ENCODE peak calls at places on chromosomes 2 and 18, in seven cellular contexts. P is testis, F is colonic mucosa, Y is cardiac muscle cell, D is fibroblast of the aortic adventitia, K is RWPE1, L is OCI-LY7. J is an unnamed sample.

GRCh38 chr2:19711470-19712372 is 190.1 kb downstream of the TTC32 start:
- DNase-seq in P (no peak), F (peak), Y (peak), D (peak), K (peak), L (no peak), J (no peak)

GRCh38 chr2:46508734-46509133 is 29.4 kb downstream of the TMEM247 start:
- DNase-seq in P (no peak), F (no peak), Y (no peak), D (no peak), K (no peak), L (no peak), J (no peak)

GRCh38 chr2:189146553-189146952 is 33.0 kb downstream of the COL5A2 start:
- DNase-seq in P (no peak), F (no peak), Y (no peak), D (no peak), K (no peak), L (no peak), J (no peak)

GRCh38 chr2:25697559-25698341 is 24.4 kb upstream of the DTNB start:
- DNase-seq in P (no peak), F (no peak), Y (peak), D (no peak), K (no peak), L (no peak), J (no peak)

GRCh38 chr2:234081970-234082822 is 31.7 kb downstream of the SPP2 start:
- DNase-seq in P (no peak), F (peak), Y (no peak), D (no peak), K (no peak), L (no peak), J (peak)

GRCh38 chr2:192585418-192585817 is 390.7 kb upstream of the TMEFF2 start:
- DNase-seq in P (no peak), F (no peak), Y (no peak), D (no peak), K (no peak), L (no peak), J (no peak)

GRCh38 chr18:10081477-10081876 is 167.7 kb downstream of the VAPA start:
- DNase-seq in P (no peak), F (no peak), Y (peak), D (peak), K (no peak), L (no peak), J (no peak)

GRCh38 chr2:129763190-129763846 is 216.1 kb upstream of the RAB6C start:
- DNase-seq in P (no peak), F (no peak), Y (no peak), D (no peak), K (no peak), L (no peak), J (no peak)

GRCh38 chr2:77270433-77270832 is 251.7 kb downstream of the LRRTM4 start:
- DNase-seq in P (no peak), F (no peak), Y (no peak), D (no peak), K (peak), L (no peak), J (no peak)

GRCh38 chr2:191696001-191696400 is 18.1 kb downstream of the NABP1 start:
- DNase-seq in P (peak), F (peak), Y (peak), D (peak), K (no peak), L (no peak), J (no peak)

GRCh38 chr2:120875431-120875830 is 139.8 kb downstream of the GLI2 start:
- DNase-seq in P (peak), F (no peak), Y (no peak), D (no peak), K (no peak), L (no peak), J (no peak)

GRCh38 chr2:95346236-95346737 is 49.1 kb downstream of the KCNIP3 start:
- DNase-seq in P (peak), F (peak), Y (peak), D (peak), K (peak), L (no peak), J (peak)

GRCh38 chr2:237932731-237933131 is 34.1 kb upstream of the UBE2F start:
- DNase-seq in P (no peak), F (no peak), Y (peak), D (peak), K (no peak), L (no peak), J (no peak)

GRCh38 chr2:171547720-171548119 is 25.4 kb downstream of the CYBRD1 start:
- DNase-seq in P (no peak), F (no peak), Y (no peak), D (peak), K (no peak), L (no peak), J (no peak)

GRCh38 chr2:26605195-26605968 is 35.8 kb downstream of the CIB4 start:
- DNase-seq in P (peak), F (peak), Y (peak), D (peak), K (peak), L (peak), J (no peak)

GRCh38 chr2:147488472-147488871 is 356.4 kb upstream of the ACVR2A start:
- DNase-seq in P (no peak), F (no peak), Y (no peak), D (no peak), K (no peak), L (no peak), J (no peak)

GRCh38 chr2:137168564-137168963 is 403.2 kb downstream of the THSD7B start:
- DNase-seq in P (no peak), F (no peak), Y (no peak), D (peak), K (peak), L (no peak), J (no peak)

GRCh38 chr2:239109041-239109915 is 261.4 kb downstream of the TWIST2 start:
- DNase-seq in P (no peak), F (peak), Y (no peak), D (peak), K (peak), L (no peak), J (no peak)

GRCh38 chr2:236584521-236585384 is 15.1 kb downstream of the ACKR3 start:
- DNase-seq in P (no peak), F (no peak), Y (no peak), D (no peak), K (no peak), L (no peak), J (no peak)

GRCh38 chr2:200795044-200795443 is 16.7 kb upstream of the BZW1 start:
- DNase-seq in P (peak), F (no peak), Y (peak), D (no peak), K (peak), L (no peak), J (no peak)

GRCh38 chr2:209321076-209321475 is 102.8 kb upstream of the MAP2 start:
- DNase-seq in P (no peak), F (no peak), Y (no peak), D (peak), K (no peak), L (no peak), J (no peak)

GRCh38 chr2:217027414-217027813 is 167.6 kb upstream of the TNP1 start:
- DNase-seq in P (no peak), F (no peak), Y (no peak), D (no peak), K (no peak), L (no peak), J (no peak)

GRCh38 chr2:16664809-16665745 is 557 bp downstream of the CYRIA start:
- DNase-seq in P (no peak), F (peak), Y (no peak), D (no peak), K (no peak), L (no peak), J (no peak)

GRCh38 chr2:142037744-142038143 is 93.1 kb downstream of the LRP1B start:
- DNase-seq in P (no peak), F (no peak), Y (no peak), D (no peak), K (no peak), L (no peak), J (no peak)

GRCh38 chr2:111046670-111047069 is 74.0 kb upstream of the BCL2L11 start:
- DNase-seq in P (no peak), F (peak), Y (no peak), D (no peak), K (no peak), L (no peak), J (no peak)

GRCh38 chr2:203567786-203568185 is 32.7 kb upstream of the RAPH1 start:
- DNase-seq in P (no peak), F (no peak), Y (peak), D (peak), K (no peak), L (no peak), J (no peak)

GRCh38 chr2:17815466-17816184 is 635 bp upstream of the MSGN1 start:
- DNase-seq in P (no peak), F (no peak), Y (no peak), D (no peak), K (peak), L (no peak), J (no peak)

GRCh38 chr18:42053188-42053781 is 98.3 kb downstream of the PIK3C3 start:
- DNase-seq in P (peak), F (peak), Y (peak), D (peak), K (peak), L (peak), J (peak)

GRCh38 chr18:6055711-6056110 is 160.4 kb upstream of the TMEM200C start:
- DNase-seq in P (no peak), F (no peak), Y (peak), D (peak), K (no peak), L (no peak), J (no peak)

GRCh38 chr18:75218064-75218463 is 7.5 kb downstream of the TSHZ1 start:
- DNase-seq in P (no peak), F (no peak), Y (no peak), D (no peak), K (no peak), L (no peak), J (no peak)

DNA sequence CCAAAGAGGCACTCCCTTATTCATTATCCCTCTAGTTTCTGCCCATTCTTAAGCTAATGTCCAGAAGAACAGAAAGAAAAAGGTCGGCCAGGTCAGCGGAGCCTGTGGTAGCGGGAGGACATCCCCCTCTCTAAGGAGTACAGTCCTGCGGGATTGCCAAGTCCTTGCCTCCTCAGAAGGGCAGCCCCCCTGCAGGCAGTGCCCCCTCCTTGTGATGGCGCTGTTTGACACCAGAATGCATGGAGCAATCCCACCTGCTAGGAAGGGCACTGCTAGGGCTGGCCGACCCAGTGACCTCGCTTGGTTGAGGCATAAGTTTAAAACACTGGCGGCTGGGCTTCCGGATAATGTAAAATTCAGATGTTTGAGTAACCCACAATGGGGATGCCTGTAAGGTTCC is 33.9 kb downstream of the ST6GAL2 start:
- DNase-seq in P (no peak), F (no peak), Y (no peak), D (no peak), K (no peak), L (no peak), J (no peak)
- TF ChIP-seq CTCF in P (no peak), F (no peak), Y (no peak), D (no peak), K (no peak), L (no peak), J (no peak)

DNA sequence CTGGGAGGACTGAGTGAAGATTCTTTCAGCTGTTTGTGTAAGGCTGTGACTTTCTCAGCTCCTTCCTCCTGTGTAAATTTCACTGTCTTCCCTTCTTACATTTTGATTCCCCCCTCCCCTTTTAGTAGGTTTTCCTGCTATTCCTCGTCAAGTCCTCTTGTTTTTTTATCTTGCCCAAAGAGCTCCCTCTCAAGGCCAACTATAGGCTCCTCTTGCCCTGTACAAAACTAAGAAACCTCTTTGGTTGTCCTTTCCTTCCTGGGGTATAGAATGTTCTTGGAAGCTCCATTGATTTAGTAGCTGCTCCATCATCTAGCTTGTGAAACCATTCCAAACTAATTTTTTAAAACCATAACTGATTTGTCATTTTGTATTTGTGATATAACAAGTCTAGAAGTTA is 7.3 kb downstream of the CCDC121 start:
- DNase-seq in P (no peak), F (no peak), Y (no peak), D (no peak), K (no peak), L (no peak), J (no peak)
- TF ChIP-seq CTCF in P (no peak), F (no peak), Y (no peak), D (no peak), K (no peak), L (peak), J (no peak)

GRCh38 chr18:78986018-78986481 is 6.4 kb downstream of the SALL3 start:
- DNase-seq in P (peak), F (no peak), Y (peak), D (no peak), K (no peak), L (peak), J (no peak)
- TF ChIP-seq CTCF in P (no peak), F (no peak), Y (peak), D (peak), K (peak), L (peak), J (peak)

DNA sequence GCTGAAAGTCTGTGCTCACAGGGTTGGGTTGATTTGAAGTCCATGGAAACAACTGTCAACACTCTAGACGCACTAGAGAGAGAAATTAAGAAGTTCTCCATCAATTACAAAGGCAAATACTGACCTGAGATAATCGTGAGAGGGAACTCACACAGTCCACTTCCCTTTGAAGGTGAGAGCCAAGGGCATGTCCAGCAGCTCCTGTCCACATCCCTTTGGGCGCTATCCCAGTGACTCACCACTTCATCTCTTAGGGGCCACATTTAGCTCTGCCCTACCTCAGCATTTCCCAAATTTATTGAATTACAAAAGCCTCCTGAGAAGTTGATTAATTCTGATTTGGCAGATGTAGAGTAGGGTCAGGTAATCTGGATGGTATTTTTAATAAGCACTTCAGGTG is 148.8 kb upstream of the MAPRE2 start:
- DNase-seq in P (no peak), F (no peak), Y (no peak), D (no peak), K (no peak), L (no peak), J (no peak)
- TF ChIP-seq CTCF in P (no peak), F (no peak), Y (no peak), D (no peak), K (no peak), L (no peak), J (no peak)

DNA sequence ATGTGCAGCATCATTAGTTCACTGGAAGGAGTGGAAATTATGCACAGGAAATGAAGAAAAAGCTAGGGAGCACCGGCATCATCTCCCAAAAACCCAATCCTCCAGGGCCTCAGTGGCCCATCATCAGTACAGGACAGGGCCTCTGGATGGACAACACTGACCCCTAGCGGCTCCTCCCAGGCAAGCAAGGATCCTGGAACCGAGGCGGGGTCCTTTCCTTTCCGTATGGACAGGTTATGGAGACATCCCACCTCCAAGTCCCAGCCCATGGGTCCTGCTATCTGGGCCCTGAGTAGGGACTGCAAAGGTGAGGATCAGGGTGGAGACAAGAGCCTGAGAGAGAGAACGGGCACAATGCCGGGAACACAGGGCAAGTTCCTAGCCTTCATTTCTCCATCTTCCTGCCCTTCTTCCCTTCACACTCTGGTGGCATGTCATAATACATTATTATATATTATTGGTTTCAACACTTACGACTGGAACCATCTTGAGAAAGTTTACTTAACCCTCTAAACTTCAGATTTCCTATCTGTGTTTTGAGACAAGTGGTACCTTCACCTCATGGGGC is 68.2 kb downstream of the ZNF516 start:
- DNase-seq in P (peak), F (no peak), Y (peak), D (peak), K (peak), L (no peak), J (no peak)
- TF ChIP-seq CTCF in P (no peak), F (peak), Y (peak), D (peak), K (peak), L (peak), J (no peak)